ENCODE peak calls at places on chromosomes 6 and 20, in ten cellular contexts. One of them, this sample, is unnamed.

GRCh38 chr6:134123666-134124208 is 71.3 kb upstream of the SLC2A12 start:
- DNase-seq in activated effector memory CD4-positive, alpha-beta T cell treated with anti-CD3 and anti-CD28 coated beads, Interleukin-2, amount 50 U/mL, for 16 hours: no peak
- DNase-seq in heart left ventricle: no peak
- DNase-seq in skeletal muscle cell: peak
- DNase-seq in WERI-Rb-1: peak
- DNase-seq in NCI-H1930: peak
- DNase-seq in WTC11: peak
- DNase-seq in GDM1: no peak
- DNase-seq in stimulated activated naive B cell treated with anti-CD40 and anti-IgM and Interleukin-4, amounts not matched to agents 10 μg/mL and 1 μg/mL and 100 μg/mL, for 72 hours: no peak
- DNase-seq in GM23248: peak
- DNase-seq in this sample: no peak

GRCh38 chr6:41546475-41546865 is 289 bp downstream of the FOXP4 start:
- DNase-seq in activated effector memory CD4-positive, alpha-beta T cell treated with anti-CD3 and anti-CD28 coated beads, Interleukin-2, amount 50 U/mL, for 16 hours: no peak
- DNase-seq in heart left ventricle: no peak
- DNase-seq in skeletal muscle cell: no peak
- DNase-seq in WERI-Rb-1: no peak
- DNase-seq in NCI-H1930: no peak
- DNase-seq in WTC11: no peak
- DNase-seq in GDM1: no peak
- DNase-seq in stimulated activated naive B cell treated with anti-CD40 and anti-IgM and Interleukin-4, amounts not matched to agents 10 μg/mL and 1 μg/mL and 100 μg/mL, for 72 hours: no peak
- DNase-seq in GM23248: peak
- DNase-seq in this sample: no peak

GRCh38 chr6:157954150-157955117 is 27.2 kb upstream of the SYNJ2 start:
- DNase-seq in activated effector memory CD4-positive, alpha-beta T cell treated with anti-CD3 and anti-CD28 coated beads, Interleukin-2, amount 50 U/mL, for 16 hours: no peak
- DNase-seq in heart left ventricle: no peak
- DNase-seq in skeletal muscle cell: no peak
- DNase-seq in WERI-Rb-1: no peak
- DNase-seq in NCI-H1930: no peak
- DNase-seq in WTC11: no peak
- DNase-seq in GDM1: no peak
- DNase-seq in stimulated activated naive B cell treated with anti-CD40 and anti-IgM and Interleukin-4, amounts not matched to agents 10 μg/mL and 1 μg/mL and 100 μg/mL, for 72 hours: no peak
- DNase-seq in GM23248: peak
- DNase-seq in this sample: peak

GRCh38 chr6:132491303-132491702 is 21.6 kb downstream of the STX7 start:
- DNase-seq in activated effector memory CD4-positive, alpha-beta T cell treated with anti-CD3 and anti-CD28 coated beads, Interleukin-2, amount 50 U/mL, for 16 hours: no peak
- DNase-seq in heart left ventricle: no peak
- DNase-seq in skeletal muscle cell: no peak
- DNase-seq in WERI-Rb-1: no peak
- DNase-seq in NCI-H1930: no peak
- DNase-seq in WTC11: no peak
- DNase-seq in GDM1: no peak
- DNase-seq in stimulated activated naive B cell treated with anti-CD40 and anti-IgM and Interleukin-4, amounts not matched to agents 10 μg/mL and 1 μg/mL and 100 μg/mL, for 72 hours: no peak
- DNase-seq in GM23248: peak
- DNase-seq in this sample: no peak

GRCh38 chr20:4875578-4876067 is 125.7 kb downstream of the SLC23A2 start:
- DNase-seq in activated effector memory CD4-positive, alpha-beta T cell treated with anti-CD3 and anti-CD28 coated beads, Interleukin-2, amount 50 U/mL, for 16 hours: no peak
- DNase-seq in heart left ventricle: no peak
- DNase-seq in skeletal muscle cell: no peak
- DNase-seq in WERI-Rb-1: no peak
- DNase-seq in NCI-H1930: peak
- DNase-seq in WTC11: no peak
- DNase-seq in GDM1: no peak
- DNase-seq in stimulated activated naive B cell treated with anti-CD40 and anti-IgM and Interleukin-4, amounts not matched to agents 10 μg/mL and 1 μg/mL and 100 μg/mL, for 72 hours: no peak
- DNase-seq in GM23248: no peak
- DNase-seq in this sample: no peak

GRCh38 chr6:159979136-159979874 is 10.4 kb downstream of the IGF2R start:
- DNase-seq in activated effector memory CD4-positive, alpha-beta T cell treated with anti-CD3 and anti-CD28 coated beads, Interleukin-2, amount 50 U/mL, for 16 hours: peak
- DNase-seq in heart left ventricle: no peak
- DNase-seq in skeletal muscle cell: peak
- DNase-seq in WERI-Rb-1: no peak
- DNase-seq in NCI-H1930: no peak
- DNase-seq in WTC11: no peak
- DNase-seq in GDM1: no peak
- DNase-seq in stimulated activated naive B cell treated with anti-CD40 and anti-IgM and Interleukin-4, amounts not matched to agents 10 μg/mL and 1 μg/mL and 100 μg/mL, for 72 hours: peak
- DNase-seq in GM23248: peak
- DNase-seq in this sample: peak

GRCh38 chr6:88722691-88723090 is 240.7 kb downstream of the RNGTT start:
- DNase-seq in activated effector memory CD4-positive, alpha-beta T cell treated with anti-CD3 and anti-CD28 coated beads, Interleukin-2, amount 50 U/mL, for 16 hours: no peak
- DNase-seq in heart left ventricle: no peak
- DNase-seq in skeletal muscle cell: no peak
- DNase-seq in WERI-Rb-1: no peak
- DNase-seq in NCI-H1930: no peak
- DNase-seq in WTC11: no peak
- DNase-seq in GDM1: no peak
- DNase-seq in stimulated activated naive B cell treated with anti-CD40 and anti-IgM and Interleukin-4, amounts not matched to agents 10 μg/mL and 1 μg/mL and 100 μg/mL, for 72 hours: no peak
- DNase-seq in GM23248: no peak
- DNase-seq in this sample: no peak

GRCh38 chr6:131062245-131063027 is 609 bp downstream of the EPB41L2 start:
- DNase-seq in activated effector memory CD4-positive, alpha-beta T cell treated with anti-CD3 and anti-CD28 coated beads, Interleukin-2, amount 50 U/mL, for 16 hours: peak
- DNase-seq in heart left ventricle: peak
- DNase-seq in skeletal muscle cell: no peak
- DNase-seq in WERI-Rb-1: peak
- DNase-seq in NCI-H1930: peak
- DNase-seq in WTC11: peak
- DNase-seq in GDM1: peak
- DNase-seq in stimulated activated naive B cell treated with anti-CD40 and anti-IgM and Interleukin-4, amounts not matched to agents 10 μg/mL and 1 μg/mL and 100 μg/mL, for 72 hours: peak
- DNase-seq in GM23248: peak
- DNase-seq in this sample: peak

GRCh38 chr6:122878809-122879208 is 89.8 kb downstream of the SMPDL3A start:
- DNase-seq in activated effector memory CD4-positive, alpha-beta T cell treated with anti-CD3 and anti-CD28 coated beads, Interleukin-2, amount 50 U/mL, for 16 hours: no peak
- DNase-seq in heart left ventricle: no peak
- DNase-seq in skeletal muscle cell: no peak
- DNase-seq in WERI-Rb-1: no peak
- DNase-seq in NCI-H1930: no peak
- DNase-seq in WTC11: no peak
- DNase-seq in GDM1: no peak
- DNase-seq in stimulated activated naive B cell treated with anti-CD40 and anti-IgM and Interleukin-4, amounts not matched to agents 10 μg/mL and 1 μg/mL and 100 μg/mL, for 72 hours: no peak
- DNase-seq in GM23248: no peak
- DNase-seq in this sample: no peak

GRCh38 chr20:62345681-62346370 is 21.3 kb downstream of the LAMA5 start:
- DNase-seq in activated effector memory CD4-positive, alpha-beta T cell treated with anti-CD3 and anti-CD28 coated beads, Interleukin-2, amount 50 U/mL, for 16 hours: no peak
- DNase-seq in heart left ventricle: no peak
- DNase-seq in skeletal muscle cell: no peak
- DNase-seq in WERI-Rb-1: peak
- DNase-seq in NCI-H1930: no peak
- DNase-seq in WTC11: no peak
- DNase-seq in GDM1: no peak
- DNase-seq in stimulated activated naive B cell treated with anti-CD40 and anti-IgM and Interleukin-4, amounts not matched to agents 10 μg/mL and 1 μg/mL and 100 μg/mL, for 72 hours: no peak
- DNase-seq in GM23248: no peak
- DNase-seq in this sample: no peak

GRCh38 chr6:68559052-68559451 is 76.0 kb upstream of the ADGRB3 start:
- DNase-seq in activated effector memory CD4-positive, alpha-beta T cell treated with anti-CD3 and anti-CD28 coated beads, Interleukin-2, amount 50 U/mL, for 16 hours: no peak
- DNase-seq in heart left ventricle: no peak
- DNase-seq in skeletal muscle cell: no peak
- DNase-seq in WERI-Rb-1: peak
- DNase-seq in NCI-H1930: peak
- DNase-seq in WTC11: no peak
- DNase-seq in GDM1: no peak
- DNase-seq in stimulated activated naive B cell treated with anti-CD40 and anti-IgM and Interleukin-4, amounts not matched to agents 10 μg/mL and 1 μg/mL and 100 μg/mL, for 72 hours: no peak
- DNase-seq in GM23248: no peak
- DNase-seq in this sample: no peak

GRCh38 chr6:25485820-25486559 is 166.0 kb upstream of the SCGN start:
- DNase-seq in activated effector memory CD4-positive, alpha-beta T cell treated with anti-CD3 and anti-CD28 coated beads, Interleukin-2, amount 50 U/mL, for 16 hours: no peak
- DNase-seq in heart left ventricle: peak
- DNase-seq in skeletal muscle cell: no peak
- DNase-seq in WERI-Rb-1: peak
- DNase-seq in NCI-H1930: peak
- DNase-seq in WTC11: no peak
- DNase-seq in GDM1: no peak
- DNase-seq in stimulated activated naive B cell treated with anti-CD40 and anti-IgM and Interleukin-4, amounts not matched to agents 10 μg/mL and 1 μg/mL and 100 μg/mL, for 72 hours: no peak
- DNase-seq in GM23248: peak
- DNase-seq in this sample: peak

GRCh38 chr20:50814438-50815161 is 19.7 kb downstream of the BCAS4 start:
- DNase-seq in activated effector memory CD4-positive, alpha-beta T cell treated with anti-CD3 and anti-CD28 coated beads, Interleukin-2, amount 50 U/mL, for 16 hours: no peak
- DNase-seq in heart left ventricle: no peak
- DNase-seq in skeletal muscle cell: no peak
- DNase-seq in WERI-Rb-1: no peak
- DNase-seq in NCI-H1930: no peak
- DNase-seq in WTC11: no peak
- DNase-seq in GDM1: no peak
- DNase-seq in stimulated activated naive B cell treated with anti-CD40 and anti-IgM and Interleukin-4, amounts not matched to agents 10 μg/mL and 1 μg/mL and 100 μg/mL, for 72 hours: no peak
- DNase-seq in GM23248: no peak
- DNase-seq in this sample: no peak

GRCh38 chr6:138473144-138473543 is 26.1 kb downstream of the NHSL1 start:
- DNase-seq in activated effector memory CD4-positive, alpha-beta T cell treated with anti-CD3 and anti-CD28 coated beads, Interleukin-2, amount 50 U/mL, for 16 hours: no peak
- DNase-seq in heart left ventricle: no peak
- DNase-seq in skeletal muscle cell: no peak
- DNase-seq in WERI-Rb-1: no peak
- DNase-seq in NCI-H1930: no peak
- DNase-seq in WTC11: no peak
- DNase-seq in GDM1: no peak
- DNase-seq in stimulated activated naive B cell treated with anti-CD40 and anti-IgM and Interleukin-4, amounts not matched to agents 10 μg/mL and 1 μg/mL and 100 μg/mL, for 72 hours: no peak
- DNase-seq in GM23248: no peak
- DNase-seq in this sample: no peak

GRCh38 chr6:42165016-42165415 is 8.1 kb upstream of the GUCA1A start:
- DNase-seq in activated effector memory CD4-positive, alpha-beta T cell treated with anti-CD3 and anti-CD28 coated beads, Interleukin-2, amount 50 U/mL, for 16 hours: no peak
- DNase-seq in heart left ventricle: no peak
- DNase-seq in skeletal muscle cell: no peak
- DNase-seq in WERI-Rb-1: peak
- DNase-seq in NCI-H1930: no peak
- DNase-seq in WTC11: no peak
- DNase-seq in GDM1: no peak
- DNase-seq in stimulated activated naive B cell treated with anti-CD40 and anti-IgM and Interleukin-4, amounts not matched to agents 10 μg/mL and 1 μg/mL and 100 μg/mL, for 72 hours: no peak
- DNase-seq in GM23248: peak
- DNase-seq in this sample: no peak

GRCh38 chr6:164415832-164416563 is 893.4 kb downstream of the C6orf118 start:
- DNase-seq in activated effector memory CD4-positive, alpha-beta T cell treated with anti-CD3 and anti-CD28 coated beads, Interleukin-2, amount 50 U/mL, for 16 hours: no peak
- DNase-seq in heart left ventricle: no peak
- DNase-seq in skeletal muscle cell: no peak
- DNase-seq in WERI-Rb-1: no peak
- DNase-seq in NCI-H1930: no peak
- DNase-seq in WTC11: no peak
- DNase-seq in GDM1: no peak
- DNase-seq in stimulated activated naive B cell treated with anti-CD40 and anti-IgM and Interleukin-4, amounts not matched to agents 10 μg/mL and 1 μg/mL and 100 μg/mL, for 72 hours: no peak
- DNase-seq in GM23248: no peak
- DNase-seq in this sample: no peak

GRCh38 chr6:134943567-134944111 is 6.3 kb downstream of the ALDH8A1 start:
- DNase-seq in activated effector memory CD4-positive, alpha-beta T cell treated with anti-CD3 and anti-CD28 coated beads, Interleukin-2, amount 50 U/mL, for 16 hours: no peak
- DNase-seq in heart left ventricle: no peak
- DNase-seq in skeletal muscle cell: no peak
- DNase-seq in WERI-Rb-1: no peak
- DNase-seq in NCI-H1930: no peak
- DNase-seq in WTC11: no peak
- DNase-seq in GDM1: no peak
- DNase-seq in stimulated activated naive B cell treated with anti-CD40 and anti-IgM and Interleukin-4, amounts not matched to agents 10 μg/mL and 1 μg/mL and 100 μg/mL, for 72 hours: no peak
- DNase-seq in GM23248: no peak
- DNase-seq in this sample: no peak

GRCh38 chr6:142421285-142422202 is 119.7 kb downstream of the ADGRG6 start:
- DNase-seq in activated effector memory CD4-positive, alpha-beta T cell treated with anti-CD3 and anti-CD28 coated beads, Interleukin-2, amount 50 U/mL, for 16 hours: no peak
- DNase-seq in heart left ventricle: no peak
- DNase-seq in skeletal muscle cell: no peak
- DNase-seq in WERI-Rb-1: no peak
- DNase-seq in NCI-H1930: no peak
- DNase-seq in WTC11: no peak
- DNase-seq in GDM1: no peak
- DNase-seq in stimulated activated naive B cell treated with anti-CD40 and anti-IgM and Interleukin-4, amounts not matched to agents 10 μg/mL and 1 μg/mL and 100 μg/mL, for 72 hours: no peak
- DNase-seq in GM23248: peak
- DNase-seq in this sample: no peak

GRCh38 chr6:151481752-151482151 is 12.1 kb upstream of the CCDC170 start:
- DNase-seq in activated effector memory CD4-positive, alpha-beta T cell treated with anti-CD3 and anti-CD28 coated beads, Interleukin-2, amount 50 U/mL, for 16 hours: no peak
- DNase-seq in heart left ventricle: no peak
- DNase-seq in skeletal muscle cell: no peak
- DNase-seq in WERI-Rb-1: no peak
- DNase-seq in NCI-H1930: no peak
- DNase-seq in WTC11: no peak
- DNase-seq in GDM1: no peak
- DNase-seq in stimulated activated naive B cell treated with anti-CD40 and anti-IgM and Interleukin-4, amounts not matched to agents 10 μg/mL and 1 μg/mL and 100 μg/mL, for 72 hours: no peak
- DNase-seq in GM23248: peak
- DNase-seq in this sample: no peak

GRCh38 chr6:147378819-147379218 is 129.7 kb upstream of the SAMD5 start:
- DNase-seq in activated effector memory CD4-positive, alpha-beta T cell treated with anti-CD3 and anti-CD28 coated beads, Interleukin-2, amount 50 U/mL, for 16 hours: no peak
- DNase-seq in heart left ventricle: no peak
- DNase-seq in skeletal muscle cell: no peak
- DNase-seq in WERI-Rb-1: no peak
- DNase-seq in NCI-H1930: no peak
- DNase-seq in WTC11: no peak
- DNase-seq in GDM1: no peak
- DNase-seq in stimulated activated naive B cell treated with anti-CD40 and anti-IgM and Interleukin-4, amounts not matched to agents 10 μg/mL and 1 μg/mL and 100 μg/mL, for 72 hours: no peak
- DNase-seq in GM23248: no peak
- DNase-seq in this sample: no peak

GRCh38 chr6:148211777-148212324 is 130.8 kb upstream of the SASH1 start:
- DNase-seq in activated effector memory CD4-positive, alpha-beta T cell treated with anti-CD3 and anti-CD28 coated beads, Interleukin-2, amount 50 U/mL, for 16 hours: no peak
- DNase-seq in heart left ventricle: no peak
- DNase-seq in skeletal muscle cell: no peak
- DNase-seq in WERI-Rb-1: no peak
- DNase-seq in NCI-H1930: no peak
- DNase-seq in WTC11: no peak
- DNase-seq in GDM1: no peak
- DNase-seq in stimulated activated naive B cell treated with anti-CD40 and anti-IgM and Interleukin-4, amounts not matched to agents 10 μg/mL and 1 μg/mL and 100 μg/mL, for 72 hours: no peak
- DNase-seq in GM23248: no peak
- DNase-seq in this sample: no peak

GRCh38 chr6:17957488-17957887 is 29.9 kb downstream of the KIF13A start:
- DNase-seq in activated effector memory CD4-positive, alpha-beta T cell treated with anti-CD3 and anti-CD28 coated beads, Interleukin-2, amount 50 U/mL, for 16 hours: no peak
- DNase-seq in heart left ventricle: no peak
- DNase-seq in skeletal muscle cell: no peak
- DNase-seq in WERI-Rb-1: no peak
- DNase-seq in NCI-H1930: no peak
- DNase-seq in WTC11: no peak
- DNase-seq in GDM1: no peak
- DNase-seq in stimulated activated naive B cell treated with anti-CD40 and anti-IgM and Interleukin-4, amounts not matched to agents 10 μg/mL and 1 μg/mL and 100 μg/mL, for 72 hours: peak
- DNase-seq in GM23248: peak
- DNase-seq in this sample: no peak

GRCh38 chr6:37289931-37290330 is 32.0 kb upstream of the TMEM217 start:
- DNase-seq in activated effector memory CD4-positive, alpha-beta T cell treated with anti-CD3 and anti-CD28 coated beads, Interleukin-2, amount 50 U/mL, for 16 hours: peak
- DNase-seq in heart left ventricle: no peak
- DNase-seq in skeletal muscle cell: no peak
- DNase-seq in WERI-Rb-1: no peak
- DNase-seq in NCI-H1930: no peak
- DNase-seq in WTC11: no peak
- DNase-seq in GDM1: no peak
- DNase-seq in stimulated activated naive B cell treated with anti-CD40 and anti-IgM and Interleukin-4, amounts not matched to agents 10 μg/mL and 1 μg/mL and 100 μg/mL, for 72 hours: no peak
- DNase-seq in GM23248: no peak
- DNase-seq in this sample: no peak

GRCh38 chr6:1630771-1631217 is 21.1 kb downstream of the FOXC1 start:
- DNase-seq in activated effector memory CD4-positive, alpha-beta T cell treated with anti-CD3 and anti-CD28 coated beads, Interleukin-2, amount 50 U/mL, for 16 hours: no peak
- DNase-seq in heart left ventricle: no peak
- DNase-seq in skeletal muscle cell: no peak
- DNase-seq in WERI-Rb-1: peak
- DNase-seq in NCI-H1930: no peak
- DNase-seq in WTC11: no peak
- DNase-seq in GDM1: no peak
- DNase-seq in stimulated activated naive B cell treated with anti-CD40 and anti-IgM and Interleukin-4, amounts not matched to agents 10 μg/mL and 1 μg/mL and 100 μg/mL, for 72 hours: no peak
- DNase-seq in GM23248: no peak
- DNase-seq in this sample: no peak

GRCh38 chr6:163098827-163099469 is 315.6 kb upstream of the QKI start:
- DNase-seq in activated effector memory CD4-positive, alpha-beta T cell treated with anti-CD3 and anti-CD28 coated beads, Interleukin-2, amount 50 U/mL, for 16 hours: no peak
- DNase-seq in heart left ventricle: no peak
- DNase-seq in skeletal muscle cell: peak
- DNase-seq in WERI-Rb-1: no peak
- DNase-seq in NCI-H1930: no peak
- DNase-seq in WTC11: no peak
- DNase-seq in GDM1: no peak
- DNase-seq in stimulated activated naive B cell treated with anti-CD40 and anti-IgM and Interleukin-4, amounts not matched to agents 10 μg/mL and 1 μg/mL and 100 μg/mL, for 72 hours: no peak
- DNase-seq in GM23248: peak
- DNase-seq in this sample: no peak

GRCh38 chr6:113805167-113805835 is 51.8 kb upstream of the MARCKS start:
- DNase-seq in activated effector memory CD4-positive, alpha-beta T cell treated with anti-CD3 and anti-CD28 coated beads, Interleukin-2, amount 50 U/mL, for 16 hours: no peak
- DNase-seq in heart left ventricle: no peak
- DNase-seq in skeletal muscle cell: no peak
- DNase-seq in WERI-Rb-1: no peak
- DNase-seq in NCI-H1930: no peak
- DNase-seq in WTC11: no peak
- DNase-seq in GDM1: no peak
- DNase-seq in stimulated activated naive B cell treated with anti-CD40 and anti-IgM and Interleukin-4, amounts not matched to agents 10 μg/mL and 1 μg/mL and 100 μg/mL, for 72 hours: no peak
- DNase-seq in GM23248: no peak
- DNase-seq in this sample: no peak

This sample was measured in stomach.